ENCODE peak calls at places on chromosomes 3 and 15, in four cellular contexts. One of them, this sample, is unnamed.

GRCh38 chr15:38134252-38134651 is 118.4 kb upstream of the SPRED1 start:
- DNase-seq in left lung: peak; percentile 36
- DNase-seq in KG1: no peak
- DNase-seq in HepG2: no peak
- DNase-seq in this sample: no peak

GRCh38 chr15:100131321-100132224 is 210.2 kb downstream of the ADAMTS17 start:
- DNase-seq in left lung: no peak
- DNase-seq in HepG2: peak; percentile 61
- DNase-seq in KG1: no peak
- DNase-seq in this sample: peak; percentile 18

GRCh38 chr15:48774484-48774883 is 36.4 kb downstream of the CEP152 start:
- DNase-seq in KG1: no peak
- DNase-seq in left lung: no peak
- DNase-seq in HepG2: no peak
- DNase-seq in this sample: no peak

GRCh38 chr15:31263751-31264533 is 62.7 kb upstream of the KLF13 start:
- DNase-seq in KG1: peak; percentile 95
- DNase-seq in HepG2: no peak
- DNase-seq in left lung: peak; percentile 89
- DNase-seq in this sample: peak; percentile 78

GRCh38 chr15:93150910-93151309 is 61.9 kb upstream of the RGMA start:
- DNase-seq in left lung: peak; percentile 48
- DNase-seq in KG1: no peak
- DNase-seq in HepG2: no peak
- DNase-seq in this sample: no peak

GRCh38 chr15:98785796-98786581 is 137.7 kb downstream of the IGF1R start:
- DNase-seq in HepG2: peak; percentile 36
- DNase-seq in KG1: no peak
- DNase-seq in left lung: no peak
- DNase-seq in this sample: no peak

GRCh38 chr3:195270350-195271115 is 426 bp downstream of the XXYLT1 start:
- DNase-seq in KG1: peak; percentile 61
- DNase-seq in left lung: peak; percentile 79
- DNase-seq in HepG2: peak; percentile 45
- DNase-seq in this sample: peak; percentile 79

GRCh38 chr3:81485444-81485865 is 276.0 kb downstream of the GBE1 start:
- DNase-seq in HepG2: no peak
- DNase-seq in KG1: no peak
- DNase-seq in left lung: no peak
- DNase-seq in this sample: no peak

GRCh38 chr3:31544634-31545033 is 11.9 kb downstream of the STT3B start:
- DNase-seq in KG1: no peak
- DNase-seq in left lung: peak; percentile 43
- DNase-seq in HepG2: peak; percentile 16
- DNase-seq in this sample: peak; percentile 66

GRCh38 chr3:177358968-177359600 is 161.8 kb upstream of the TBL1XR1 start:
- DNase-seq in left lung: peak; percentile 50
- DNase-seq in HepG2: no peak
- DNase-seq in KG1: no peak
- DNase-seq in this sample: no peak

GRCh38 chr15:96217983-96218382 is 112.5 kb upstream of the NR2F2 start:
- DNase-seq in HepG2: no peak
- DNase-seq in KG1: no peak
- DNase-seq in left lung: no peak
- DNase-seq in this sample: no peak

GRCh38 chr3:160245261-160245800 is 20.1 kb downstream of the C3orf80 start:
- DNase-seq in KG1: no peak
- DNase-seq in left lung: no peak
- DNase-seq in HepG2: no peak
- DNase-seq in this sample: no peak

GRCh38 chr3:177237206-177237605 is 39.9 kb upstream of the TBL1XR1 start:
- DNase-seq in left lung: no peak
- DNase-seq in KG1: no peak
- DNase-seq in HepG2: no peak
- DNase-seq in this sample: no peak

GRCh38 chr3:87771338-87772059 is 287.3 kb downstream of the CGGBP1 start:
- DNase-seq in left lung: peak; percentile 36
- DNase-seq in KG1: no peak
- DNase-seq in HepG2: peak; percentile 35
- DNase-seq in this sample: peak; percentile 74

GRCh38 chr15:78507831-78508160 is 419 bp downstream of the HYKK start:
- DNase-seq in left lung: no peak
- DNase-seq in KG1: no peak
- DNase-seq in HepG2: no peak
- DNase-seq in this sample: no peak

GRCh38 chr3:46882377-46883015 is 5.0 kb downstream of the PTH1R start:
- DNase-seq in left lung: no peak
- DNase-seq in KG1: no peak
- DNase-seq in HepG2: no peak
- DNase-seq in this sample: no peak

GRCh38 chr3:54859204-54859603 is 68.7 kb downstream of the LRTM1 start:
- DNase-seq in left lung: no peak
- DNase-seq in HepG2: no peak
- DNase-seq in KG1: no peak
- DNase-seq in this sample: no peak

GRCh38 chr15:42712584-42712983 is 24.3 kb downstream of the CDAN1 start:
- DNase-seq in HepG2: no peak
- DNase-seq in KG1: no peak
- DNase-seq in left lung: peak; percentile 8
- DNase-seq in this sample: no peak

GRCh38 chr3:116929534-116930222 is 220.1 kb downstream of the TUSC7 start:
- DNase-seq in KG1: no peak
- DNase-seq in HepG2: no peak
- DNase-seq in left lung: no peak
- DNase-seq in this sample: no peak

GRCh38 chr3:55526332-55527030 is 39.4 kb upstream of the WNT5A start:
- DNase-seq in left lung: no peak
- DNase-seq in KG1: no peak
- DNase-seq in HepG2: peak; percentile 33
- DNase-seq in this sample: no peak

GRCh38 chr3:138381413-138381901 is 33.1 kb downstream of the MRAS start:
- DNase-seq in HepG2: no peak
- DNase-seq in KG1: no peak
- DNase-seq in left lung: peak; percentile 48
- DNase-seq in this sample: no peak

GRCh38 chr3:160097478-160097877 is 108.8 kb downstream of the IL12A start:
- DNase-seq in KG1: no peak
- DNase-seq in HepG2: no peak
- DNase-seq in left lung: no peak
- DNase-seq in this sample: no peak

GRCh38 chr15:94232107-94232506 is 746 bp downstream of the MCTP2 start:
- DNase-seq in HepG2: no peak
- DNase-seq in left lung: no peak
- DNase-seq in KG1: no peak
- DNase-seq in this sample: no peak

GRCh38 chr15:70400766-70401541 is 303.2 kb upstream of the TLE3 start:
- DNase-seq in KG1: no peak
- DNase-seq in left lung: no peak
- DNase-seq in HepG2: no peak
- DNase-seq in this sample: no peak

This sample was measured in AML-193.